ENCODE peak calls at places on chromosomes 16 and 17, in four cellular contexts. One of them, this sample, is unnamed.

GRCh38 chr17:31815212-31815611 is 43.8 kb downstream of the COPRS start:
- DNase-seq in WTC11: no peak
- DNase-seq in HepG2: no peak
- DNase-seq in GM12878: no peak
- DNase-seq in this sample: no peak

GRCh38 chr16:761580-761979 is 1.0 kb downstream of the MSLN start:
- DNase-seq in WTC11: no peak
- DNase-seq in HepG2: no peak
- DNase-seq in GM12878: no peak
- DNase-seq in this sample: no peak

GRCh38 chr16:87273471-87274030 is 43.6 kb downstream of the C16orf95 start:
- DNase-seq in HepG2: no peak
- DNase-seq in WTC11: no peak
- DNase-seq in GM12878: no peak
- DNase-seq in this sample: no peak

GRCh38 chr17:49823614-49824013 is 24.3 kb downstream of the TAC4 start:
- DNase-seq in GM12878: no peak
- DNase-seq in WTC11: no peak
- DNase-seq in HepG2: no peak
- DNase-seq in this sample: no peak

GRCh38 chr17:16872836-16873653 is 98.9 kb downstream of the TNFRSF13B start:
- DNase-seq in WTC11: peak
- DNase-seq in HepG2: no peak
- DNase-seq in GM12878: no peak
- DNase-seq in this sample: peak

GRCh38 chr17:8846768-8847211 is 20.7 kb downstream of the PIK3R6 start:
- DNase-seq in WTC11: no peak
- DNase-seq in GM12878: no peak
- DNase-seq in HepG2: peak
- DNase-seq in this sample: peak

GRCh38 chr17:15456972-15457722 is 10.3 kb downstream of the CDRT4 start:
- DNase-seq in WTC11: no peak
- DNase-seq in HepG2: peak
- DNase-seq in GM12878: no peak
- DNase-seq in this sample: no peak

GRCh38 chr17:67132366-67132765 is 88.0 kb downstream of the CACNG1 start:
- DNase-seq in GM12878: no peak
- DNase-seq in WTC11: no peak
- DNase-seq in HepG2: no peak
- DNase-seq in this sample: no peak

GRCh38 chr16:9258423-9259051 is 167.1 kb downstream of the HAPSTR1 start:
- DNase-seq in GM12878: no peak
- DNase-seq in HepG2: peak
- DNase-seq in WTC11: peak
- DNase-seq in this sample: peak

GRCh38 chr17:54882950-54883349 is 17.7 kb upstream of the TOM1L1 start:
- DNase-seq in HepG2: no peak
- DNase-seq in GM12878: no peak
- DNase-seq in WTC11: no peak
- DNase-seq in this sample: no peak

GRCh38 chr17:343875-344752 is 8.5 kb downstream of the RPH3AL start:
- DNase-seq in GM12878: no peak
- DNase-seq in HepG2: no peak
- DNase-seq in WTC11: no peak
- DNase-seq in this sample: no peak

GRCh38 chr16:50247123-50247905 is 19.0 kb upstream of the ADCY7 start:
- DNase-seq in HepG2: no peak
- DNase-seq in GM12878: no peak
- DNase-seq in WTC11: no peak
- DNase-seq in this sample: no peak

GRCh38 chr16:23031508-23032098 is 117.6 kb downstream of the USP31 start:
- DNase-seq in WTC11: no peak
- DNase-seq in HepG2: no peak
- DNase-seq in GM12878: no peak
- DNase-seq in this sample: no peak

GRCh38 chr16:70553175-70553574 is 29.6 kb downstream of the SF3B3 start:
- DNase-seq in HepG2: no peak
- DNase-seq in WTC11: no peak
- DNase-seq in GM12878: no peak
- DNase-seq in this sample: no peak

GRCh38 chr16:8892101-8892575 is 10.0 kb downstream of the LITAFD start:
- DNase-seq in HepG2: no peak
- DNase-seq in GM12878: peak
- DNase-seq in WTC11: no peak
- DNase-seq in this sample: no peak

GRCh38 chr16:54812229-54812628 is 118.4 kb upstream of the IRX5 start:
- DNase-seq in HepG2: peak
- DNase-seq in GM12878: no peak
- DNase-seq in WTC11: no peak
- DNase-seq in this sample: no peak

GRCh38 chr16:81035975-81036750 is 521 bp downstream of the ATMIN start:
- DNase-seq in GM12878: no peak
- DNase-seq in WTC11: peak
- DNase-seq in HepG2: peak
- DNase-seq in this sample: peak

GRCh38 chr17:10292057-10292931 is 80.5 kb downstream of the MYH13 start:
- DNase-seq in WTC11: no peak
- DNase-seq in GM12878: peak
- DNase-seq in HepG2: no peak
- DNase-seq in this sample: no peak

GRCh38 chr17:2068101-2068518 is 13.2 kb downstream of the HIC1 start:
- DNase-seq in WTC11: no peak
- DNase-seq in HepG2: no peak
- DNase-seq in GM12878: no peak
- DNase-seq in this sample: no peak

GRCh38 chr17:17167986-17168385 is 38.1 kb downstream of the PLD6 start:
- DNase-seq in WTC11: no peak
- DNase-seq in HepG2: no peak
- DNase-seq in GM12878: no peak
- DNase-seq in this sample: no peak

GRCh38 chr17:42182927-42183734 is 2.1 kb downstream of the HCRT start:
- DNase-seq in HepG2: peak
- DNase-seq in WTC11: no peak
- DNase-seq in GM12878: no peak
- DNase-seq in this sample: peak

GRCh38 chr17:78820841-78821240 is 19.8 kb downstream of the USP36 start:
- DNase-seq in HepG2: no peak
- DNase-seq in GM12878: no peak
- DNase-seq in WTC11: no peak
- DNase-seq in this sample: no peak

GRCh38 chr17:21613071-21613429 is 79.3 kb upstream of the KCNJ18 start:
- DNase-seq in HepG2: no peak
- DNase-seq in WTC11: no peak
- DNase-seq in GM12878: no peak
- DNase-seq in this sample: no peak

GRCh38 chr17:44970136-44970737 is 2.1 kb upstream of the C1QL1 start:
- DNase-seq in GM12878: no peak
- DNase-seq in WTC11: peak
- DNase-seq in HepG2: no peak
- DNase-seq in this sample: no peak

GRCh38 chr16:52066951-52067350 is 480.0 kb downstream of the TOX3 start:
- DNase-seq in GM12878: no peak
- DNase-seq in HepG2: no peak
- DNase-seq in WTC11: no peak
- DNase-seq in this sample: no peak

GRCh38 chr17:80980397-80981061 is 11.1 kb upstream of the CHMP6 start:
- DNase-seq in HepG2: no peak
- DNase-seq in WTC11: no peak
- DNase-seq in GM12878: no peak
- DNase-seq in this sample: no peak

GRCh38 chr17:80981929-80982425 is 9.7 kb upstream of the CHMP6 start:
- DNase-seq in HepG2: no peak
- DNase-seq in WTC11: no peak
- DNase-seq in GM12878: no peak
- DNase-seq in this sample: no peak

GRCh38 chr17:80983545-80983944 is 8.1 kb upstream of the CHMP6 start:
- DNase-seq in GM12878: no peak
- DNase-seq in WTC11: no peak
- DNase-seq in HepG2: no peak
- DNase-seq in this sample: no peak

GRCh38 chr17:80981062-80981902 is 10.4 kb upstream of the CHMP6 start:
- DNase-seq in HepG2: no peak
- DNase-seq in WTC11: peak
- DNase-seq in GM12878: no peak
- DNase-seq in this sample: no peak

DNA sequence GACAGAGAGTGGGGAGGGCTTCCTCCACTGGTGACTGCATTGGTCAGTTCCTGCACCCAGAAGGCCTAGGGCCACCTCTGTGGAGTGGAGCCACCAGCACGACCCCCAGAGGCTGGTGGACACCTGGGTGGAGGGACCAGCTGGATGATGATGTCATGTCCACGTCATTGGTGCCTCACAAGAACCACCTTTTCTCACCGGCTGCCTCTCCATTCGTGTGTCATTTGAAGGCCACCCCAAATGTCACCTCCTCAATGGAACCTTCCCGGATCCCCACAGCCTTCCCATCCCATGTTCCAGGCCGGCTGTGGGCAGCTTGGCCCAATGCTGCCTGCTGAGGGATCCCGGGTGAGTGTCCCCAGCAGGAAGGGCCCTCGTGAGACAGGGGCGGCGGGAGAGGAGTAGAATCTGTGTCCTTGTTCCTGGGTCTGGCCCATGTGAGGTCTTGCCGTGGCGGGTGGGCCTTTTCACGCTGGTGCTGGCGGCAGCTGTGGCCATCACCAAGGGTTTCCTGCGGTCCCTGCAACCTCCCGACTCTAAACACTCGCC is 9.1 kb upstream of the CHMP6 start:
- DNase-seq in GM12878: no peak
- DNase-seq in WTC11: no peak
- DNase-seq in HepG2: no peak
- DNase-seq in this sample: no peak
- TF ChIP-seq TCF7 in GM12878: no peak
- TF ChIP-seq TCF7 in WTC11: no peak
- TF ChIP-seq TCF7 in HepG2: no peak
- TF ChIP-seq TCF7 in this sample: no peak

GRCh38 chr16:76441391-76441790 is 164.2 kb downstream of the CNTNAP4 start:
- DNase-seq in HepG2: no peak
- DNase-seq in WTC11: no peak
- DNase-seq in GM12878: no peak
- DNase-seq in this sample: no peak
- TF ChIP-seq TCF7 in HepG2: no peak
- TF ChIP-seq TCF7 in WTC11: no peak
- TF ChIP-seq TCF7 in GM12878: no peak
- TF ChIP-seq TCF7 in this sample: no peak

DNA sequence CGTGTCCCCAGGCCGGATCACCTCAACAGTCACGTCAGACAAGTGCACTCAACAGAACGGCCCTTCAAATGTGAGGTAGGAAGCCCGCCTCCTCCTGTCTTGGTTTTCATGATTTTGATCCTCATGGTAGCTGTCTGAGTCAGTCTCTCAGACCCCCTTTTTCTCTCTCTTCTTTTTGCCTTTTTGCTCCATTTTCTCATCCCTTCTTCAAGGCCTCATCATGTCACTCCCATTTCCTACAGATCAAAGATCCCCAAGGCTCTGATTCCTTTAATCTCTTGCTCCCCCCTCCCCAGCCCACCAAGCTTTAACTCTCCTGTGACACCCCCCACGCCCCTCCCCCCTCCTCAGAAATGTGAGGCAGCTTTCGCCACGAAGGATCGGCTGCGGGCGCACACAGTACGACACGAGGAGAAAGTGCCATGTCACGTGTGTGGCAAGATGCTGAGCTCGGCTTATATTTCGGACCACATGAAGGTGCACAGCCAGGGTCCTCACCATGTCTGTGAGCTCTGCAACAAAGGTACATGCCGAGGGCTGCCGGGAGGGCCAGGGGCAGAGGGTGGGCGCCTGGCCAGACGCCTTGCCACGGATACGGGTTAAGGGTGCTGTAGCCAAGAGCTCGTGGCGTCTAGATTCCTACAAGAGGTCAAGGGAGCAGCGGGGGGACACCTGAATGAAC is 2.0 kb downstream of the MAZ start:
- DNase-seq in WTC11: no peak
- DNase-seq in HepG2: no peak
- DNase-seq in GM12878: no peak
- DNase-seq in this sample: no peak
- TF ChIP-seq TCF7 in WTC11: no peak
- TF ChIP-seq TCF7 in HepG2: no peak
- TF ChIP-seq TCF7 in GM12878: no peak
- TF ChIP-seq TCF7 in this sample: no peak

GRCh38 chr17:48749621-48750553 is 21.3 kb upstream of the HOXB13 start:
- DNase-seq in GM12878: no peak
- DNase-seq in WTC11: no peak
- DNase-seq in HepG2: no peak
- DNase-seq in this sample: no peak

GRCh38 chr17:48746916-48747444 is 18.4 kb upstream of the HOXB13 start:
- DNase-seq in HepG2: no peak
- DNase-seq in GM12878: no peak
- DNase-seq in WTC11: no peak
- DNase-seq in this sample: no peak

GRCh38 chr17:48747445-48748363 is 19.2 kb upstream of the HOXB13 start:
- DNase-seq in WTC11: peak
- DNase-seq in HepG2: no peak
- DNase-seq in GM12878: no peak
- DNase-seq in this sample: no peak

GRCh38 chr17:48748728-48749566 is 20.4 kb upstream of the HOXB13 start:
- DNase-seq in WTC11: no peak
- DNase-seq in HepG2: no peak
- DNase-seq in GM12878: no peak
- DNase-seq in this sample: no peak

DNA sequence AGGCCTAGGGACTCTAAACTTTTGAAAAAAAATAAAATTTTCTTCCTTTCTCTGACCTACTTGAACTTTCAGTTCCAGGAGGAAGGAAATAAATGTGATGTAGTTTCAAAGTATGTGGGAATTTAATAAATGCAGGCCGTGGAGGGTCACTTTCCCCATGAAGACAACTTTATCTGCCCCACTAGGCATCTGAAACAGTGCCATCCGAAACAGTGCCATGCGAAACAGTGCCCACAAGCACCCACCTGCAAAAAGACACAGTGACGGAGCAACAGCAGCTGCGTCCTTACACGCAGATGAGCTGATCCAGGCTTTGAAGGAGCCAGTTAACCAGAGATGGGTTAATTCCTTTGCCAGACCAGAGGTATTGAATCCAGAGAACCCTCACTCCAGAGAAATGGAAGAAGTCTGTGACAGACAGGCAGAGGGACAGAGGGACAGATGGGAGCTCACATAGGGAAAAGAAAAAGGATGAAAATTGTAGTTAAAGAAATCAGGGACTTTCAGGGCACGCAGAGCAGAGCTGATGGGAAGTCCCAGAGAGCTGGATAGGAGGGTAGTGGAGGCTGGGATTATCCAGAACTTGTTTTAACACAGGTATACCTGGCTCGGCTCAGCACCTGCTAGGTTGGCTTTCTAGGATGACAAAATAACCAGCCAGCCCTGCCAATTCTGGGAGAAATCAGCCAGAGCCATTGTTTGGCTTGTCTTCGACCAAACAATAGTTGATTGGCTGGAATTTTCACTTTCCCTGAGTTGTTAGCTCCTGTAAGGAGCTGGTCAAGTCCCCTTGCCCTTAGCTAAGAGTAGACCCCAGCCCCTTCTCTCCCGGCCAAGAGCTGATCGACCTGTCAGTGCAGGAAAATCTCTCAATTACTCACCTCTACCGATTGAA is 17.1 kb upstream of the HOXB13 start:
- DNase-seq in GM12878: no peak
- DNase-seq in WTC11: no peak
- DNase-seq in HepG2: no peak
- DNase-seq in this sample: no peak
- TF ChIP-seq TCF7 in GM12878: no peak
- TF ChIP-seq TCF7 in WTC11: no peak
- TF ChIP-seq TCF7 in HepG2: no peak
- TF ChIP-seq TCF7 in this sample: no peak

GRCh38 chr16:66561381-66562080 is 4.7 kb upstream of the CMTM1 start:
- DNase-seq in HepG2: no peak
- DNase-seq in GM12878: no peak
- DNase-seq in WTC11: no peak
- DNase-seq in this sample: no peak
- TF ChIP-seq TCF7 in HepG2: no peak
- TF ChIP-seq TCF7 in GM12878: no peak
- TF ChIP-seq TCF7 in WTC11: no peak
- TF ChIP-seq TCF7 in this sample: no peak

This sample was measured in K562.